ENCODE peak calls at places on chromosome 3, in seven cellular contexts. A is IMR-90, X is mesendoderm, S is H9, L is mesenchymal stem cell, I is trophoblast cell, C is H1. G is an unnamed sample.

GRCh38 chr3:142215111-142215510 is 10.3 kb downstream of the GK5 start:
- DNase-seq in A (peak; percentile 23), X (no peak), S (no peak), L (peak; percentile 25), I (no peak), C (no peak), G (no peak)

GRCh38 chr3:45225465-45226205 is 452 bp downstream of the TMEM158 start:
- DNase-seq in A (no peak), X (peak; percentile 42), S (peak; percentile 39), L (peak; percentile 50), I (peak; percentile 19), C (peak; percentile 53), G (peak; percentile 27)

GRCh38 chr3:107846282-107846852 is 244.5 kb downstream of the CD47 start:
- DNase-seq in A (peak; percentile 64), X (peak; percentile 84), S (peak; percentile 83), L (peak; percentile 71), I (peak; percentile 45), C (peak; percentile 85), G (peak; percentile 69)

GRCh38 chr3:122975163-122975923 is 52.2 kb downstream of the SEMA5B start:
- DNase-seq in A (peak; percentile 55), X (peak; percentile 95), S (peak; percentile 56), L (peak; percentile 67), I (peak; percentile 47), C (no peak), G (no peak)

GRCh38 chr3:174356596-174356995 is 502.5 kb upstream of the NAALADL2 start:
- DNase-seq in A (no peak), X (no peak), S (no peak), L (no peak), I (no peak), C (no peak), G (no peak)

GRCh38 chr3:133570937-133571320 is 2.6 kb upstream of the CDV3 start:
- DNase-seq in A (peak; percentile 34), X (no peak), S (no peak), L (peak; percentile 40), I (no peak), C (no peak), G (no peak)

GRCh38 chr3:59368887-59369286 is 319.1 kb upstream of the CFAP20DC start:
- DNase-seq in A (no peak), X (no peak), S (no peak), L (no peak), I (no peak), C (no peak), G (no peak)

GRCh38 chr3:46378426-46378942 is 7.7 kb downstream of the CCR5 start:
- DNase-seq in A (peak; percentile 40), X (peak; percentile 78), S (peak; percentile 73), L (peak; percentile 61), I (peak; percentile 73), C (peak; percentile 83), G (peak; percentile 39)

GRCh38 chr3:168620854-168621253 is 525.1 kb upstream of the GOLIM4 start:
- DNase-seq in A (no peak), X (peak; percentile 70), S (peak; percentile 71), L (peak; percentile 31), I (peak; percentile 1), C (peak; percentile 73), G (peak; percentile 57)

GRCh38 chr3:38669668-38670067 is 20.2 kb upstream of the SCN5A start:
- DNase-seq in A (no peak), X (peak; percentile 93), S (no peak), L (no peak), I (no peak), C (no peak), G (no peak)

GRCh38 chr3:13368834-13369233 is 51.3 kb downstream of the NUP210 start:
- DNase-seq in A (no peak), X (no peak), S (no peak), L (no peak), I (no peak), C (no peak), G (no peak)
- H2BK5ac ChIP-seq in A (no peak overlapping the region), X (no peak overlapping the region), S (no peak overlapping the region), L (no peak overlapping the region), I (no peak overlapping the region), C (no peak overlapping the region), G (no peak overlapping the region)

GRCh38 chr3:22451501-22451900 is 700.5 kb upstream of the ZNF385D start:
- DNase-seq in A (no peak), X (no peak), S (no peak), L (no peak), I (no peak), C (no peak), G (no peak)
- H2BK5ac ChIP-seq in A (no peak overlapping the region), X (no peak overlapping the region), S (no peak overlapping the region), L (no peak overlapping the region), I (no peak overlapping the region), C (no peak overlapping the region), G (no peak overlapping the region)

DNA sequence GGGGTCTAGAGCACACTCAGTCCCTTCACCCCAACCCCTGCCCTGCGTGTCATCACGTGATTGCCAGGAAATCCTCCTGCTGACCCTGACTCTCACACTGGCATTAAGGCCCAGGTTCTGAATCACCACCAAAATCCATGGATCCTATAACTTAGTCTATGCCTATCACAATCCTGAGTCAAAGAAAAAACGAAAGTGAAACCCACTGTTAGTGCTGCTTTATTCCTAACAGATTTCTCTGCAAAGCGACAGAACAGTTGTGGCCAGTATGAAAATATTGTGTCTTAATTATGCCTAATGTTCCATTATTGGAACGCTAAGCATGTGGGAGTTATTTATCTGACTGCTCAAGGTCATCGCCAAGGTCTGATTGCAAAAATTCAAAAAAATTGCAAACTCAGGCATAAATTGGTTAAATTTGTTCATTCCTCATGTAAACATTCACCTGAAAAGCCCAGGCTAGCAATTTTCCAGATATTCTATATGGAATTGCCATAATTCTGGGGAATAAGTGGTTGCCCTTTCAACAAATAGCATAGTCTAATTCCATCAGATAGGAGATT is 108.7 kb upstream of the EIF1B start:
- DNase-seq in A (peak; percentile 1), X (no peak), S (no peak), L (peak; percentile 12), I (no peak), C (no peak), G (no peak)
- H2BK5ac ChIP-seq in A (no peak overlapping the region), X (no peak overlapping the region), S (no peak overlapping the region), L (no peak overlapping the region), I (no peak overlapping the region), C (no peak overlapping the region), G (no peak overlapping the region)

GRCh38 chr3:127464642-127465041 is 125.9 kb downstream of the TPRA1 start:
- DNase-seq in A (no peak), X (no peak), S (no peak), L (no peak), I (no peak), C (no peak), G (no peak)
- H2BK5ac ChIP-seq in A (no peak overlapping the region), X (no peak overlapping the region), S (no peak overlapping the region), L (no peak overlapping the region), I (no peak overlapping the region), C (no peak overlapping the region), G (no peak overlapping the region)

DNA sequence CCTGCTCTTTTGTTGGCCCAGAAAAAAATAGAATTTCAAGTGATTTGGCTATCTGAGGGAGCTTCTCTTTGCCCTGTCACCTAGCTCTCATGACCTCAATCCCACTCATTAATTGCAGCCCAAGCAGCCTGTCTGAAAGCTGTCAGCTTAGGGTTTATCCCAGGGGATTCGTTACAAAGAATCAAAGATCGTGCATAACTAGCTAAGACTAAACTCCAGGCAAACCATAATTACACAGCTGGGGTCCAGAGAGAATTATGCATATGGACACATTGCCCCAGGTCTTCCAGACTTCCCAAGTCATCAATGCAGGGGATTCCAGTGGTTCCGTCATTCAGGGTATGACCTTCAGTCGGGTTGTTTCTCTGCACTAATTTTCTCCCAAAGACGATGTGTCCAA is 91.6 kb upstream of the CBLB start:
- DNase-seq in A (no peak), X (no peak), S (no peak), L (no peak), I (peak; percentile 10), C (no peak), G (no peak)
- H2BK5ac ChIP-seq in A (no peak overlapping the region), X (no peak overlapping the region), S (no peak overlapping the region), L (no peak overlapping the region), I (peak overlapping the region; percentile 64), C (no peak overlapping the region), G (no peak overlapping the region)

GRCh38 chr3:58102976-58103447 is 94.8 kb downstream of the FLNB start:
- DNase-seq in A (no peak), X (no peak), S (no peak), L (no peak), I (peak; percentile 37), C (no peak), G (no peak)

GRCh38 chr3:58104155-58104554 is 95.9 kb downstream of the FLNB start:
- DNase-seq in A (no peak), X (no peak), S (no peak), L (no peak), I (peak; percentile 16), C (no peak), G (no peak)

GRCh38 chr3:58104712-58105111 is 96.5 kb downstream of the FLNB start:
- DNase-seq in A (no peak), X (no peak), S (no peak), L (no peak), I (peak; percentile 68), C (no peak), G (no peak)

GRCh38 chr3:58106640-58107039 is 98.4 kb downstream of the FLNB start:
- DNase-seq in A (no peak), X (no peak), S (no peak), L (no peak), I (no peak), C (no peak), G (no peak)

DNA sequence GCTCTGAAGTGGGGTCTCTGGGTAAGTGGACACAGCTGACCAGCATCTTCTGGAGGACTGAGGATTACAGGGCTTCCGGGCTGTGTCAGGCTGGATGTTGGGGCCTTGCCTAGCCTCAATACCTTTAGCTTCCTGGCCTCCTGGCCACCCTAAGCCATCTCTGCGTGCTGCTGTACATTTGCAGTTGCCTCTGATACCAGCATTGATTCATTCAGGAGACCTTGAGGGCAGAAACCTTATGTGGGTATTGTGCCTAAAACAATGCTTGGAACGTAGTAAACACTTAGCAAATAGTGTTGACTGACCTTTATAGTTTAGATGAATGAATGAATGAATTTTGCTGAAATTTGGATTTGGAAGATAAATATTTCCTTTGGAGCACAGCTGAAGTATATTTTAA is 97.0 kb downstream of the FLNB start:
- DNase-seq in A (no peak), X (no peak), S (no peak), L (no peak), I (peak; percentile 85), C (no peak), G (no peak)
- H2BK5ac ChIP-seq in A (no peak overlapping the region), X (no peak overlapping the region), S (no peak overlapping the region), L (no peak overlapping the region), I (no peak overlapping the region), C (no peak overlapping the region), G (no peak overlapping the region)